ENCODE peak calls at places on chromosomes 2 and 18, in four cellular contexts. X is SK-N-SH, Q is GM12878, M is transverse colon. G is an unnamed sample.

GRCh38 chr18:63979409-63979908 is 9.6 kb downstream of the SERPINB8 start:
- DNase-seq in X (peak), Q (no peak), M (peak), G (peak)

GRCh38 chr2:41922177-41922576 is 125.6 kb upstream of the PKDCC start:
- DNase-seq in X (no peak), Q (no peak), M (no peak), G (no peak)

GRCh38 chr2:207248702-207249355 is 83.1 kb upstream of the KLF7 start:
- DNase-seq in X (no peak), Q (no peak), M (no peak), G (no peak)

GRCh38 chr2:170038734-170039133 is 139.2 kb upstream of the MYO3B start:
- DNase-seq in X (no peak), Q (no peak), M (no peak), G (no peak)

GRCh38 chr2:200625958-200626363 is 40.1 kb downstream of the AOX1 start:
- DNase-seq in X (no peak), Q (no peak), M (no peak), G (no peak)

GRCh38 chr18:9146224-9146623 is 9.6 kb downstream of the ANKRD12 start:
- DNase-seq in X (no peak), Q (no peak), M (no peak), G (no peak)

GRCh38 chr2:232926448-232927040 is 56.5 kb downstream of the SNORC start:
- DNase-seq in X (peak), Q (no peak), M (no peak), G (no peak)

GRCh38 chr2:152715854-152716428 is 1.3 kb downstream of the PRPF40A start:
- DNase-seq in X (peak), Q (no peak), M (no peak), G (peak)

GRCh38 chr2:65067806-65068553 is 11.8 kb downstream of the CEP68 start:
- DNase-seq in X (no peak), Q (no peak), M (no peak), G (no peak)

GRCh38 chr2:137865954-137866540 is 98.2 kb upstream of the HNMT start:
- DNase-seq in X (peak), Q (no peak), M (peak), G (peak)

GRCh38 chr18:28041366-28041765 is 135.6 kb downstream of the CDH2 start:
- DNase-seq in X (peak), Q (no peak), M (no peak), G (no peak)

GRCh38 chr2:111617804-111618576 is 266.0 kb downstream of the ANAPC1 start:
- DNase-seq in X (no peak), Q (no peak), M (no peak), G (no peak)

GRCh38 chr2:217851191-217852020 is 151.4 kb downstream of the TNS1 start:
- DNase-seq in X (peak), Q (no peak), M (peak), G (no peak)

GRCh38 chr2:120398961-120399888 is 53.3 kb downstream of the INHBB start:
- DNase-seq in X (no peak), Q (no peak), M (peak), G (no peak)

GRCh38 chr2:66217039-66217438 is 217.9 kb upstream of the MEIS1 start:
- DNase-seq in X (no peak), Q (no peak), M (no peak), G (no peak)
- TF ChIP-seq CTCF in X (no peak), Q (no peak), M (no peak), G (no peak)

DNA sequence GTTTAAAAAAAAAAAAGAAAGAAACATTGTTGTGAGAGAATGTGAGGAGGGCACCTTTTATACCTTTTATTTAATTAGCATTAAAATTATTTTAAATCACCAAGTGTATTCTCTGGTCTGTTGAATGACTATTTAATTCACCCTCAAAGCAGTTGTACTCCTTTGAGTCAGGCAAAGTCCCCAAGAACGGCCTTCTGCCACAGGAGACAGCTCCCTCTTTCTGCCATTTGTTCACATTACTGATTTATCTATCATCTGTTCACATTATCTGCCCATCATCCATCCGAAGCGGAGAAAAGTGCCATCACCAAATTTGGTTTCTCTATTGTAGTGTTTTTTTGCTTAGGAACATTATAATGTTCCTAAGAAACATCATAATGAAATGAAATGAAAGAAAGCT is 240.7 kb upstream of the DPP10 start:
- DNase-seq in X (no peak), Q (no peak), M (no peak), G (no peak)
- TF ChIP-seq CTCF in X (peak), Q (peak), M (no peak), G (no peak)

GRCh38 chr2:61471905-61472805 is 1.3 kb upstream of the USP34 start:
- DNase-seq in X (peak), Q (no peak), M (peak), G (no peak)

GRCh38 chr2:61469424-61470121 is 1.3 kb downstream of the USP34 start:
- DNase-seq in X (no peak), Q (no peak), M (no peak), G (no peak)

GRCh38 chr2:61470122-61470951 is 550 bp downstream of the USP34 start:
- DNase-seq in X (peak), Q (no peak), M (peak), G (peak)

DNA sequence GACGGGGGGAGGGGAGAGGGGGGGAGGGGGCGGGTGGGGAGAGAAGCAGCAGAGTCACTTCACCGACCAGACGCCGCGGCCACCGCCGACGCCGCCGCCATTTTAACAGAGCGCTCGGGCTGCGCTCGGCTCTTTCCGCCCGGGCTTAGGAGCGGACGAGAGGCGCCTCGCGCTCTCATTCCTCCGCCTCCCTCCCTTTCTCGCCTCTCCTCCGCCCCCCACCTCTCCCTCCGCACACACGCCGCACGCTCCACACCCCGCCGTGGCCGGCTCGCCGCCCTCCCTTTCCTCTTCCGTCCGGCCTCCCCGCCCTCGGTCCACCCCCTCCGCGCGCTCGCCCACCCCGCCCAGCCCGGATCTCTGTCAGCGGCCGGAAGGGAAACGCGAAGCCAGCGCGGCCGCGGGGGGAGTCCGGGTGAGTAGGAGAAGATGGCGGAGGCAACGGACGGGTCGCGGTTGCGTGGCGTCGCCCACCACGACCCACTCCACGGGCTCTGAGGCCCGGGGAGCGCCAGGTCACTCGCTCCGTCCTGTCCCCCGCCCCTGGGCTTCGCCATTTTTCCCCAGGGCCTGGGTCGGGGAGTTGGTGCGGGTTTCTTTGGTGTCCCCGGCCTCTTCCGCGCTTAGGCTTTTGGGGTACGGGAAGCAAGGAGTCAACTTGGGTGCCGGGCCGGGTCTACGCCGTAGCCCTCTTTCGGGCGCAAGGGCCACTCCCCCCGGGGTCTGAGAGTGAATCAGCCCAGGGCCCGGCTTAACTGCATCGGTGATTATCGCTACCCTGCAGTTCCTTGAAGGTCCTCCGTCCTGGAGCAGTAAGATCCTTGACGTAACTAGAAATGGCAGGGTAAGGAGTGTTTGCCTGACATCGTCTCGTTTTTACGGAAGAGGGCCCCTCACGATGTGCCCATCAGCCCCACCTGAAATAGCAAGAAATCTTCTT is at the start of gene USP34:
- DNase-seq in X (peak), Q (peak), M (peak), G (peak)
- TF ChIP-seq CTCF in X (no peak), Q (no peak), M (peak), G (no peak)

GRCh38 chr2:157980020-157980419 is 103.9 kb upstream of the ACVR1 start:
- DNase-seq in X (no peak), Q (no peak), M (no peak), G (no peak)
- TF ChIP-seq CTCF in X (no peak), Q (no peak), M (no peak), G (no peak)

DNA sequence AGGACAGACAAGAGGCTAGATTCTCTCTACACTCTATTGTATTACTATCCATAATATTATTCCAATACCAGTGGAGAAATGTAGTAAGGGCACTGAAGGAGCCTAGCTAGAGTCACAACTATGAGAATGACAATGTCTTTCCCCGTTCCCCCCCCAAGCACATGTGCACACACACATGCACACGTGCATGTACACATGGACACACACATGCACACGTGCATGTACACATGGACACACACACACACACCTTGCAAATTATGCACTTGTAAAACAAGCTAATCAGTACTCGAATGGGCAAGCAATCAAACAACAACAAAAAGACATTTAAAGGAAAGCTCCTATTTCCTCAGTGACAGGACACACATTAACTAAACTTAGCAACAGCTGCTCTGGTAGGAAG is 65.2 kb downstream of the INSIG2 start:
- DNase-seq in X (no peak), Q (no peak), M (no peak), G (no peak)
- TF ChIP-seq CTCF in X (no peak), Q (no peak), M (no peak), G (no peak)

GRCh38 chr2:158458617-158458920 is 1.8 kb downstream of the PKP4 start:
- DNase-seq in X (peak), Q (no peak), M (no peak), G (no peak)

GRCh38 chr2:158457092-158457825 is 507 bp downstream of the PKP4 start:
- DNase-seq in X (peak), Q (no peak), M (peak), G (peak)

GRCh38 chr2:158457826-158458616 is 1.3 kb downstream of the PKP4 start:
- DNase-seq in X (peak), Q (no peak), M (peak), G (peak)

GRCh38 chr2:158459161-158460003 is 2.6 kb downstream of the PKP4 start:
- DNase-seq in X (no peak), Q (no peak), M (no peak), G (no peak)

GRCh38 chr2:158456309-158457066 is at the start of the genes CCDC148 and PKP4:
- DNase-seq in X (peak), Q (peak), M (peak), G (peak)
- TF ChIP-seq CTCF in X (peak), Q (no peak), M (peak), G (no peak)